ENCODE peak calls at places on chromosomes 16 and 17, in seven cellular contexts. A, T, Z, W, C, D and E are unnamed samples.

GRCh38 chr17:19338031-19338990 is 24.2 kb downstream of the B9D1 start:
- DNase-seq in C (peak), T (peak), A (peak), D (no peak), W (no peak), Z (no peak), E (peak)

GRCh38 chr16:50006954-50007353 is 18.1 kb upstream of the CNEP1R1 start:
- DNase-seq in T (no peak), D (no peak), A (no peak), W (no peak), C (no peak), Z (no peak), E (no peak)

GRCh38 chr17:14688134-14688533 is 387.3 kb downstream of the HS3ST3B1 start:
- DNase-seq in A (no peak), W (no peak), T (no peak), Z (no peak), C (no peak), D (no peak), E (no peak)

GRCh38 chr16:57616871-57617270 is 11.6 kb upstream of the ADGRG1 start:
- DNase-seq in C (no peak), T (no peak), D (no peak), W (no peak), Z (no peak), A (no peak), E (no peak)

GRCh38 chr17:74767111-74767516 is 9.0 kb downstream of the NAT9 start:
- DNase-seq in D (no peak), A (no peak), T (no peak), Z (no peak), W (no peak), C (no peak), E (no peak)

GRCh38 chr17:63843387-63844292 is 1.2 kb upstream of the SMARCD2 start:
- DNase-seq in T (peak), C (peak), W (no peak), D (no peak), A (peak), Z (no peak), E (peak)

GRCh38 chr17:65488665-65489064 is 72.8 kb downstream of the AXIN2 start:
- DNase-seq in D (no peak), T (no peak), Z (no peak), C (no peak), W (no peak), A (no peak), E (no peak)

GRCh38 chr16:81586421-81586820 is 141.8 kb downstream of the CMIP start:
- DNase-seq in T (no peak), Z (no peak), W (no peak), D (peak), A (no peak), C (no peak), E (no peak)

GRCh38 chr16:726438-727290 is at the start of the genes CCDC78 and HAGHL:
- DNase-seq in W (no peak), D (no peak), Z (no peak), A (peak), T (peak), C (peak), E (peak)

GRCh38 chr16:81127051-81127450 is 30.9 kb upstream of the GCSH start:
- DNase-seq in C (no peak), D (peak), T (no peak), A (no peak), Z (peak), W (no peak), E (no peak)

GRCh38 chr17:72187544-72187943 is 66.7 kb downstream of the SOX9 start:
- DNase-seq in D (no peak), T (no peak), Z (no peak), A (no peak), W (no peak), C (no peak), E (no peak)

GRCh38 chr17:38725066-38725465 is 5.1 kb upstream of the CISD3 start:
- DNase-seq in C (no peak), T (no peak), D (no peak), W (no peak), A (no peak), Z (no peak), E (no peak)

GRCh38 chr17:42163113-42163512 is 8.3 kb upstream of the RAB5C start:
- DNase-seq in A (no peak), C (peak), D (no peak), W (no peak), T (no peak), Z (no peak), E (peak)

GRCh38 chr17:42814633-42815399 is 9.3 kb downstream of the BECN1 start:
- DNase-seq in W (no peak), T (no peak), C (no peak), A (no peak), Z (no peak), D (peak), E (no peak)

GRCh38 chr17:80970044-80970761 is 21.4 kb upstream of the CHMP6 start:
- DNase-seq in A (no peak), W (no peak), C (peak), D (no peak), Z (no peak), T (peak), E (peak)

GRCh38 chr16:24075929-24076716 is 180.0 kb upstream of the CACNG3 start:
- DNase-seq in C (peak), Z (no peak), W (no peak), D (no peak), T (peak), A (no peak), E (peak)

GRCh38 chr16:17050468-17050867 is 420.3 kb downstream of the XYLT1 start:
- DNase-seq in D (no peak), A (no peak), W (no peak), Z (no peak), T (no peak), C (no peak), E (no peak)

GRCh38 chr17:29619251-29619650 is 3.5 kb downstream of the CORO6 start:
- DNase-seq in D (peak), A (no peak), Z (no peak), T (peak), W (no peak), C (no peak), E (no peak)

GRCh38 chr17:45672301-45672700 is 111.8 kb upstream of the CRHR1 start:
- DNase-seq in T (no peak), A (no peak), D (no peak), Z (no peak), W (no peak), C (no peak), E (no peak)

GRCh38 chr16:29148867-29149272 is 164.0 kb downstream of the LAT start:
- DNase-seq in W (no peak), C (no peak), Z (no peak), D (no peak), T (no peak), A (peak), E (no peak)

GRCh38 chr16:76669288-76669687 is 392.1 kb downstream of the CNTNAP4 start:
- DNase-seq in D (no peak), A (no peak), W (no peak), C (no peak), T (no peak), Z (no peak), E (no peak)

GRCh38 chr17:79928502-79929256 is 89.4 kb upstream of the CBX4 start:
- DNase-seq in A (no peak), W (no peak), T (no peak), C (no peak), D (no peak), Z (no peak), E (no peak)

GRCh38 chr17:8125196-8125946 is 1.5 kb upstream of the HES7 start:
- DNase-seq in Z (no peak), A (peak), C (peak), T (peak), W (peak), D (peak), E (peak)

GRCh38 chr17:45889579-45889978 is 4.8 kb upstream of the MAPT start:
- DNase-seq in D (no peak), Z (no peak), T (no peak), W (no peak), C (no peak), A (no peak), E (no peak)

GRCh38 chr16:46573008-46573833 is 48.0 kb downstream of the SHCBP1 start:
- DNase-seq in W (no peak), A (no peak), Z (peak), T (no peak), C (peak), D (peak), E (no peak)

GRCh38 chr17:34626141-34626681 is 46.8 kb downstream of the TMEM132E start:
- DNase-seq in W (no peak), D (no peak), A (no peak), Z (no peak), C (no peak), T (no peak), E (no peak)

GRCh38 chr16:49121636-49122035 is 160.0 kb downstream of the CBLN1 start:
- DNase-seq in W (no peak), Z (no peak), C (no peak), T (no peak), D (no peak), A (no peak), E (no peak)

GRCh38 chr17:34633351-34633750 is 54.0 kb downstream of the TMEM132E start:
- DNase-seq in C (no peak), T (peak), Z (no peak), W (no peak), A (no peak), D (no peak), E (no peak)

GRCh38 chr16:90010676-90011075 is 8.6 kb downstream of the DBNDD1 start:
- DNase-seq in C (no peak), T (no peak), W (no peak), D (no peak), A (no peak), Z (no peak), E (no peak)

GRCh38 chr17:38869647-38870258 is at the start of gene LASP1:
- DNase-seq in D (peak), A (peak), C (peak), T (peak), Z (peak), W (peak), E (peak)

GRCh38 chr17:12089809-12090384 is 69.2 kb downstream of the MAP2K4 start:
- DNase-seq in Z (no peak), C (no peak), A (no peak), T (no peak), W (no peak), D (peak), E (no peak)

GRCh38 chr17:28482551-28483199 is 9.2 kb downstream of the SLC13A2 start:
- DNase-seq in T (no peak), Z (no peak), C (no peak), D (no peak), A (no peak), W (no peak), E (no peak)

GRCh38 chr17:69414408-69415274 is at the start of gene MAP2K6:
- DNase-seq in T (peak), A (peak), D (peak), Z (peak), C (peak), W (peak), E (peak)

GRCh38 chr16:528111-529011 is 849 bp downstream of the CAPN15 start:
- DNase-seq in W (peak), Z (no peak), D (peak), T (peak), A (peak), C (no peak), E (no peak)

GRCh38 chr16:29311636-29312344 is 94.7 kb downstream of the NPIPB11 start:
- DNase-seq in C (no peak), D (no peak), W (no peak), Z (no peak), A (no peak), T (no peak), E (no peak)

GRCh38 chr17:15966183-15966878 is 21.4 kb downstream of the ADORA2B start:
- DNase-seq in A (no peak), W (no peak), C (no peak), Z (no peak), D (no peak), T (no peak), E (no peak)

GRCh38 chr16:11349599-11350276 is 4.5 kb downstream of the RMI2 start:
- DNase-seq in Z (no peak), A (no peak), C (no peak), W (no peak), D (peak), T (no peak), E (no peak)

GRCh38 chr16:55703003-55704001 is 47.5 kb downstream of the SLC6A2 start:
- DNase-seq in W (no peak), T (peak), A (no peak), C (peak), D (peak), Z (peak), E (peak)

DNA sequence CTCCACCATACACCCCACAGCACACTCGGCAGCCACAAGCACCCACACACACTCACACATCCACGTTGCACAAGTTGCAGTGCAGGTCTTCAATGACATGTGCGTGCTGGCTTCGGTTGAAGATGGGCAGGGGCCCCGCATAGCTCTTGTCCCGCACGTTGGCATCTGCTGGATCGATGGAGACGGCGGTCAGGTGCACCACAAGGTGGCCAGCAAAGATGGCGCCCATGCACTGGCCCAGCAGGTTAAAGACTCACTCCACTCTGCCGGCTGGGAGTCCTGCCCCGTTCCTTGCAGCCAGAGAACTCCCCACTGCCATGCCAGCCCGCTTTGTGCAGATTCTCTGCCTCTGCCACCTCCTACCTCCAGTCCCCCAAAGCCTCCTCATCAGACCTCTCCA is 7.6 kb upstream of the TPPP3 start:
- DNase-seq in A (no peak), C (no peak), D (no peak), Z (no peak), W (no peak), T (no peak), E (no peak)
- TF ChIP-seq CTCF in A (no peak), C (no peak), D (no peak), Z (no peak), W (no peak), T (no peak), E (no peak)

GRCh38 chr17:82876602-82877391 is 37.0 kb upstream of the ZNF750 start:
- DNase-seq in W (no peak), D (peak), A (no peak), C (no peak), T (no peak), Z (peak), E (no peak)
- TF ChIP-seq CTCF in W (peak), D (peak), A (no peak), C (no peak), T (no peak), Z (peak), E (no peak)

GRCh38 chr16:87056083-87056482 is 261.1 kb downstream of the C16orf95 start:
- DNase-seq in Z (no peak), C (no peak), A (no peak), T (no peak), D (peak), W (no peak), E (no peak)
- TF ChIP-seq CTCF in Z (peak), C (no peak), A (no peak), T (no peak), D (peak), W (no peak), E (no peak)

DNA sequence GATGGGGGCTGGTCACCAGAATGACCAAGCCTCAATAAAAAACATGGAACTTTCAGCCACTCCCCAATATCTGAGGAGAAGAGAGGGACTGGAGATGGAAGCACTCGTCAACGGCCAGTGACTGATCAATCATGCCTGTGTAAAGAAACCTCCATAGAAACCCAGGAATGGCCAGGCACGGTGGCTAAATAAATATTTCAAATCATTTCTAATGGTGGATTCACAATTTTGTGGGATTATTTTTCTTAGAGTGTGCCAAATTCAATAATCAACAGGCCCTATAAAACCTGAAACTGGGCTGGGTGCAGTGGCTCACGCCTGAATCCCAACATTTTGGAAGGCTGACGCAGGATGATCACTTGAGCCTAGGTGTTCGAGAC is 16.4 kb downstream of the NSMCE1 start:
- DNase-seq in T (no peak), A (peak), Z (no peak), C (no peak), D (no peak), W (no peak), E (no peak)
- TF ChIP-seq CTCF in T (no peak), A (no peak), Z (no peak), C (no peak), D (no peak), W (no peak), E (no peak)

GRCh38 chr17:77558846-77559626 is 399.5 kb upstream of the TNRC6C start:
- DNase-seq in Z (no peak), D (no peak), C (no peak), T (no peak), W (no peak), A (no peak), E (no peak)
- TF ChIP-seq CTCF in Z (no peak), D (no peak), C (no peak), T (no peak), W (no peak), A (no peak), E (no peak)

DNA sequence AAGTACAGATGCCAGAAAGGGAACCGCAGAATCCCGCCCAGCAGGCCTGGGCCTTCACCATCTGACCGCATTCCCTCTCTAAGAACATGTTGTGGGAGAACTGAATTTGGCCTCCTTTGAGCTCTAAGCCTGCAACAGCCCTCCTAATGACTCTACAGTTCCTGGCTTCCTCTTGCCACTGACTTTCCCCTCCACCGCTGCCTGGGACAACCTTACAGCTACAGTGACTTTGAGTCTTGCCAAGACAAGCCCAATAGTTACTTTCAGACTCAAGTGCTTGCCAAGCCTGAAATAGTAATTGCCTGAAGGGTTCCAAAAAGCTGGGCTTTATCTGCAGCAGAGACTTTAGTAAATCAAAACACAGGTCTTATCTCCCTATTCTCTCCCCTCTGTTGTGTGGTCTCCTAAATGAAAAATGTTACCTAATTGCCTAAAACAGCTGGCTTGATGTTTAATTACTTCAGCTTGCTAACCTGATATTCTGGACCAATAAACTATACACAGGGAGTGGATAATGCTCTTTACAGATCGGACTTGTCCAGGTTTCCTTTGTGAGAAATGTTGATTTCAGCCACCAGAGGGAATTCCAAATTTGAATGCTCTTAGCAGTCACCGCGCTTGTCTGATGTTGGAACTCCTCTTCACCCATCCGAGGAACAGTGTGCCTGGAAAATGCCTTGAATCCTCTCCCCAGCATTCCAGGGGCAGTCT is 85.1 kb upstream of the TBX2 start:
- DNase-seq in T (no peak), W (peak), C (no peak), A (no peak), Z (no peak), D (no peak), E (no peak)
- TF ChIP-seq CTCF in T (no peak), W (peak), C (no peak), A (no peak), Z (peak), D (peak), E (no peak)

GRCh38 chr16:83353241-83353640 is 454.5 kb upstream of the HSBP1 start:
- DNase-seq in A (no peak), Z (no peak), W (no peak), C (no peak), D (no peak), T (no peak), E (no peak)

GRCh38 chr16:83356986-83357385 is 450.8 kb upstream of the HSBP1 start:
- DNase-seq in A (no peak), C (no peak), T (no peak), Z (no peak), W (no peak), D (no peak), E (no peak)

GRCh38 chr16:83354015-83354414 is 453.8 kb upstream of the HSBP1 start:
- DNase-seq in W (no peak), A (no peak), C (no peak), D (no peak), Z (no peak), T (no peak), E (no peak)

GRCh38 chr16:83355570-83356218 is 452.1 kb upstream of the HSBP1 start:
- DNase-seq in W (no peak), Z (no peak), A (no peak), D (no peak), C (no peak), T (no peak), E (no peak)

GRCh38 chr16:83356266-83356665 is 451.5 kb upstream of the HSBP1 start:
- DNase-seq in T (peak), Z (peak), W (no peak), A (no peak), D (peak), C (peak), E (peak)
- TF ChIP-seq CTCF in T (peak), Z (peak), W (peak), A (peak), D (peak), C (peak), E (peak)